ENCODE peak calls at places on chromosome 14, in ten cellular contexts. S, H, G, W, U, J, E, R, D and V are unnamed samples.
A peak's percentile ranks its signal among the peaks of the same experiment; 100 is the strongest.

GRCh38 chr14:68535404-68536024 is 257.4 kb downstream of the ZFP36L1 start:
- DNase-seq in J (no peak), R (no peak), W (peak; percentile 38), H (peak; percentile 84), U (no peak), G (no peak), E (peak; percentile 98), D (peak; percentile 73), S (no peak), V (no peak)

GRCh38 chr14:22531451-22532344 is 57.3 kb downstream of the DAD1 start:
- DNase-seq in H (no peak), E (no peak), W (no peak), S (peak; percentile 28), G (no peak), R (peak; percentile 93), U (no peak), D (no peak), J (no peak), V (no peak)

GRCh38 chr14:89491701-89492381 is 74.8 kb upstream of the FOXN3 start:
- DNase-seq in E (peak; percentile 67), J (no peak), W (no peak), S (no peak), H (no peak), U (no peak), R (no peak), D (no peak), G (no peak), V (no peak)

GRCh38 chr14:34662558-34663088 is 32.7 kb upstream of the SNX6 start:
- DNase-seq in G (no peak), U (no peak), H (no peak), E (no peak), D (no peak), R (no peak), W (no peak), J (no peak), S (no peak), V (no peak)

GRCh38 chr14:49550284-49551184 is 35.6 kb downstream of the RPS29 start:
- DNase-seq in R (no peak), D (no peak), E (peak; percentile 20), G (no peak), W (no peak), H (no peak), S (no peak), U (no peak), J (no peak), V (no peak)

GRCh38 chr14:20934148-20934762 is 21.0 kb upstream of the RNASE2 start:
- DNase-seq in G (no peak), E (no peak), R (peak; percentile 45), S (peak; percentile 10), U (no peak), D (no peak), H (no peak), J (peak; percentile 70), W (no peak), V (no peak)

GRCh38 chr14:33052899-33053400 is 114.3 kb downstream of the NPAS3 start:
- DNase-seq in S (no peak), U (no peak), E (no peak), R (no peak), W (no peak), D (no peak), G (no peak), H (no peak), J (no peak), V (no peak)

GRCh38 chr14:54891471-54892245 is 11.0 kb downstream of the GCH1 start:
- DNase-seq in H (no peak), E (no peak), U (no peak), J (no peak), W (no peak), D (no peak), S (no peak), G (no peak), R (no peak), V (no peak)

GRCh38 chr14:79373451-79373850 is 837.9 kb downstream of the DIO2 start:
- DNase-seq in S (no peak), G (no peak), J (no peak), H (no peak), E (no peak), U (no peak), R (no peak), W (no peak), D (no peak), V (no peak)

GRCh38 chr14:70282666-70283065 is 76.8 kb downstream of the COX16 start:
- DNase-seq in E (no peak), R (peak; percentile 37), S (no peak), J (no peak), G (no peak), W (no peak), U (no peak), D (no peak), H (no peak), V (no peak)

GRCh38 chr14:53927171-53927570 is 29.5 kb downstream of the BMP4 start:
- DNase-seq in R (no peak), U (no peak), H (no peak), E (peak; percentile 61), W (no peak), S (no peak), D (peak; percentile 14), J (no peak), G (no peak), V (no peak)

GRCh38 chr14:99121027-99121875 is 150.7 kb downstream of the BCL11B start:
- DNase-seq in R (no peak), E (no peak), J (no peak), H (no peak), U (no peak), G (no peak), D (no peak), W (no peak), S (no peak), V (no peak)
- H3K4me3 ChIP-seq in R (no peak overlapping the region), E (no peak overlapping the region), J (no peak overlapping the region), H (no peak overlapping the region), U (no peak overlapping the region), G (no peak overlapping the region), D (no peak overlapping the region), W (no peak overlapping the region), S (no peak overlapping the region), V (no peak overlapping the region)

GRCh38 chr14:96178674-96179321 is 25.8 kb upstream of the BDKRB2 start:
- DNase-seq in W (no peak), J (no peak), D (no peak), E (no peak), S (no peak), R (no peak), G (no peak), U (no peak), H (no peak), V (no peak)
- TF ChIP-seq CTCF in W (no peak), J (no peak), D (no peak), E (peak; percentile 5), S (no peak), R (no peak), G (no peak), U (no peak), H (peak; percentile 8), V (no peak)

GRCh38 chr14:77083082-77083481 is 15.0 kb upstream of the CIPC start:
- DNase-seq in R (no peak), J (no peak), D (no peak), W (no peak), U (no peak), H (no peak), G (no peak), E (no peak), S (no peak), V (no peak)
- H3K4me3 ChIP-seq in R (no peak overlapping the region), J (no peak overlapping the region), D (no peak overlapping the region), W (no peak overlapping the region), U (no peak overlapping the region), H (no peak overlapping the region), G (no peak overlapping the region), E (no peak overlapping the region), S (no peak overlapping the region), V (no peak overlapping the region)

GRCh38 chr14:103519837-103520212 is 2.8 kb downstream of the CKB start:
- DNase-seq in S (no peak), U (no peak), E (no peak), W (no peak), G (no peak), D (no peak), R (no peak), H (peak; percentile 82), J (peak; percentile 71), V (no peak)
- TF ChIP-seq CTCF in S (no peak), U (no peak), E (no peak), W (no peak), G (no peak), D (no peak), R (no peak), H (no peak), J (no peak), V (no peak)

DNA sequence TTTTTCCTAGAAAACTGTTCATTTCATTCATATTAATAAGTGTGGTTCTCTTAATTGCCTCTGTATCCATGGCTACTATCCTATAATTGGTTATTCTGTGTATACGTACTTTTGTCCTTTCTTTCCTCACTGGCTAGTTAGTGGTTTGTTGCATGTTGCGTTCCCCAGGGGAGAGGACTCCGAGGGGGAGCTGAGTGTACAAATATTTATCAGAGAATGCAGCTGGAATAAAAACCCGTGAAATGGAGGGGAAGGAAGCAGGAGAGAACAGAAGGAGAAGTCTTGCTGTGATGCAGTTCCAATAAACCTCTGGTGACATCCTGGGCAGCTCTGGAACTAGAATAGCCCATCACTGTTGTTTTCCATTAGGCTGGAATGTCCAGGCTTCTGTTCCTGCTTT is 117.1 kb upstream of the RGS6 start:
- DNase-seq in U (no peak), E (no peak), R (no peak), J (no peak), H (no peak), G (no peak), S (no peak), D (no peak), W (no peak), V (no peak)
- H3K4me3 ChIP-seq in U (no peak overlapping the region), E (no peak overlapping the region), R (no peak overlapping the region), J (no peak overlapping the region), H (no peak overlapping the region), G (no peak overlapping the region), S (no peak overlapping the region), D (no peak overlapping the region), W (no peak overlapping the region), V (no peak overlapping the region)